ENCODE peak calls at places on chromosomes 13 and 19, in five cellular contexts. C, A, M, S and W are unnamed samples.

GRCh38 chr19:33437351-33438015 is 64.0 kb downstream of the CEBPG start:
- DNase-seq in C (peak), A (no peak), M (no peak), S (no peak), W (no peak)

GRCh38 chr19:19050731-19051130 is 13.1 kb upstream of the SLC25A42 start:
- DNase-seq in C (no peak), A (no peak), M (no peak), S (no peak), W (no peak)

GRCh38 chr19:6271251-6271650 is 8.5 kb downstream of the MLLT1 start:
- DNase-seq in C (no peak), A (no peak), M (no peak), S (no peak), W (no peak)

GRCh38 chr19:7981199-7981598 is 24.2 kb downstream of the ELAVL1 start:
- DNase-seq in C (peak), A (no peak), M (no peak), S (no peak), W (no peak)

GRCh38 chr19:927044-927706 is 1.3 kb downstream of the ARID3A start:
- DNase-seq in C (peak), A (peak), M (no peak), S (no peak), W (no peak)

GRCh38 chr13:40818926-40819325 is 29.5 kb downstream of the SLC25A15 start:
- DNase-seq in C (no peak), A (no peak), M (no peak), S (no peak), W (no peak)

GRCh38 chr19:19562665-19563347 is 24.7 kb downstream of the CILP2 start:
- DNase-seq in C (no peak), A (no peak), M (no peak), S (no peak), W (no peak)

GRCh38 chr19:584240-585001 is 5.3 kb upstream of the HCN2 start:
- DNase-seq in C (peak), A (peak), M (no peak), S (peak), W (no peak)

GRCh38 chr13:26983533-26984315 is 187.9 kb downstream of the USP12 start:
- DNase-seq in C (no peak), A (no peak), M (no peak), S (no peak), W (no peak)

GRCh38 chr13:44738463-44738862 is 162.3 kb upstream of the TSC22D1 start:
- DNase-seq in C (no peak), A (no peak), M (no peak), S (no peak), W (no peak)

GRCh38 chr19:3224346-3225325 is at the start of gene CELF5:
- DNase-seq in C (peak), A (peak), M (peak), S (no peak), W (peak)

GRCh38 chr13:73608731-73609485 is 525.3 kb downstream of the KLF12 start:
- DNase-seq in C (no peak), A (no peak), M (peak), S (no peak), W (no peak)